ENCODE peak calls at places on chromosomes 16 and 17, in seven cellular contexts. Z, V, O, U, R, A and I are unnamed samples. For H3K4me1, the result is how much of the 10 kb centered on the place peaks cover.

GRCh38 chr17:43548689-43549379 is 2.7 kb upstream of the ETV4 start:
- DNase-seq in R (no peak), V (no peak), A (no peak), O (no peak), Z (no peak), U (no peak), I (no peak)

GRCh38 chr17:43031666-43032065 is 6.6 kb downstream of the RND2 start:
- DNase-seq in U (no peak), A (no peak), O (no peak), Z (no peak), V (no peak), R (no peak), I (no peak)

GRCh38 chr16:24745791-24746190 is 16.3 kb downstream of the TNRC6A start:
- DNase-seq in R (no peak), A (peak), O (no peak), V (no peak), Z (no peak), U (no peak), I (no peak)

GRCh38 chr17:27551701-27552466 is 79.1 kb upstream of the LGALS9 start:
- DNase-seq in A (no peak), Z (no peak), V (no peak), U (no peak), O (no peak), R (peak), I (no peak)

GRCh38 chr17:32281011-32281451 is 15.4 kb downstream of the RHBDL3 start:
- DNase-seq in U (no peak), A (peak), R (no peak), Z (peak), O (peak), V (no peak), I (no peak)

GRCh38 chr16:80682435-80683070 is 121.8 kb downstream of the CDYL2 start:
- DNase-seq in Z (no peak), V (no peak), R (no peak), U (no peak), O (no peak), A (no peak), I (no peak)

GRCh38 chr16:57551057-57551456 is 8.6 kb downstream of the ADGRG5 start:
- DNase-seq in A (no peak), Z (no peak), R (no peak), O (no peak), V (no peak), U (no peak), I (no peak)

GRCh38 chr16:90077757-90078593 is 844 bp upstream of the PRDM7 start:
- DNase-seq in Z (peak), A (peak), V (no peak), O (no peak), U (peak), R (no peak), I (peak)

GRCh38 chr17:79549111-79549915 is 61.5 kb downstream of the RBFOX3 start:
- DNase-seq in V (no peak), R (no peak), U (peak), Z (no peak), A (peak), O (no peak), I (no peak)

GRCh38 chr17:77618173-77618572 is 340.3 kb upstream of the TNRC6C start:
- DNase-seq in U (no peak), R (no peak), V (no peak), Z (no peak), A (no peak), O (no peak), I (no peak)

GRCh38 chr16:11084484-11085024 is 140.2 kb downstream of the CLEC16A start:
- DNase-seq in A (no peak), Z (no peak), O (no peak), U (no peak), V (no peak), R (peak), I (no peak)

GRCh38 chr17:80501739-80502577 is 25.6 kb upstream of the NPTX1 start:
- DNase-seq in U (no peak), V (no peak), O (no peak), A (no peak), R (no peak), Z (no peak), I (peak)

GRCh38 chr17:34166394-34166793 is 88.7 kb upstream of the CCL2 start:
- DNase-seq in U (no peak), O (no peak), V (no peak), R (no peak), Z (no peak), A (no peak), I (no peak)

GRCh38 chr17:57548421-57549385 is 196.4 kb downstream of the CCDC182 start:
- DNase-seq in U (no peak), A (no peak), Z (peak), O (no peak), R (no peak), V (no peak), I (no peak)

GRCh38 chr17:9240659-9241370 is 219.5 kb downstream of the NTN1 start:
- DNase-seq in U (no peak), O (peak), A (peak), V (no peak), R (no peak), Z (peak), I (peak)

GRCh38 chr16:74745926-74746325 is 28.7 kb downstream of the FA2H start:
- DNase-seq in U (no peak), A (no peak), V (no peak), O (no peak), R (no peak), Z (no peak), I (no peak)

GRCh38 chr17:31684901-31685300 is 174.1 kb downstream of the COPRS start:
- DNase-seq in R (no peak), U (no peak), O (no peak), A (no peak), Z (no peak), V (no peak), I (no peak)

GRCh38 chr17:78933025-78933958 is 8.1 kb upstream of the TIMP2 start:
- DNase-seq in Z (peak), U (peak), A (no peak), V (peak), O (no peak), R (peak), I (no peak)

GRCh38 chr16:69064164-69064563 is 41.3 kb upstream of the HAS3 start:
- DNase-seq in O (no peak), V (peak), Z (no peak), A (no peak), U (no peak), R (peak), I (no peak)

GRCh38 chr16:12203780-12204351 is 227.3 kb downstream of the SNX29 start:
- DNase-seq in A (no peak), O (no peak), R (no peak), U (no peak), V (no peak), Z (no peak), I (no peak)

GRCh38 chr17:864315-864714 is 82.2 kb downstream of the MRM3 start:
- DNase-seq in O (no peak), V (no peak), A (no peak), Z (peak), R (no peak), U (peak), I (no peak)

DNA sequence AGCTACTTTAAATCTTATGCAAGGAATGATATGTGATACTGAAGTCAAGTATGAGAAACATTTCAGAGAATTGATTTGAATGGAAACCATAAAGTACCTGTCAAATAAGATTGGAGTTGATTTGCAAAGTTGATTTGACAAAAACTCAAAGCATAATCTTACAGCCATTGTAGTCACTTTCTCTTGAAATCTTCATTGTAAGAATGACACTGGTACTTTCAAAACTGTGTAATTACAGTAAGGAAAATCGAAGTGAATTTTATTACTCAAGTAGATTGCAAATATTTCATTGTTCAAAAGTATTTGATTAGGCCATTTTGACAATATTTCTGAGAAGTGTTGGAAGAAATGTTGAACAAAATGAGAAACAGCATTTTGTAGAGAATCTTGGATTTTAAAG is 3.6 kb downstream of the CPD start:
- DNase-seq in A (no peak), Z (no peak), U (no peak), O (no peak), V (no peak), R (no peak), I (no peak)
- TF ChIP-seq POLR2AphosphoS5 in A (no peak), Z (no peak), U (no peak), O (no peak), V (no peak), R (no peak), I (no peak)

GRCh38 chr17:7886227-7887037 is 2.2 kb upstream of the CHD3 start:
- DNase-seq in Z (peak), A (peak), V (no peak), U (peak), R (no peak), O (peak), I (no peak)

GRCh38 chr17:7883781-7884386 is 4.7 kb upstream of the CHD3 start:
- DNase-seq in R (no peak), V (no peak), U (peak), A (no peak), Z (peak), O (no peak), I (no peak)

GRCh38 chr17:7884581-7885356 is 3.8 kb upstream of the CHD3 start:
- DNase-seq in O (no peak), A (peak), U (peak), R (no peak), V (no peak), Z (no peak), I (no peak)

GRCh38 chr17:7887038-7887481 is 1.5 kb upstream of the CHD3 start:
- DNase-seq in Z (no peak), R (no peak), A (peak), V (no peak), O (no peak), U (no peak), I (no peak)

DNA sequence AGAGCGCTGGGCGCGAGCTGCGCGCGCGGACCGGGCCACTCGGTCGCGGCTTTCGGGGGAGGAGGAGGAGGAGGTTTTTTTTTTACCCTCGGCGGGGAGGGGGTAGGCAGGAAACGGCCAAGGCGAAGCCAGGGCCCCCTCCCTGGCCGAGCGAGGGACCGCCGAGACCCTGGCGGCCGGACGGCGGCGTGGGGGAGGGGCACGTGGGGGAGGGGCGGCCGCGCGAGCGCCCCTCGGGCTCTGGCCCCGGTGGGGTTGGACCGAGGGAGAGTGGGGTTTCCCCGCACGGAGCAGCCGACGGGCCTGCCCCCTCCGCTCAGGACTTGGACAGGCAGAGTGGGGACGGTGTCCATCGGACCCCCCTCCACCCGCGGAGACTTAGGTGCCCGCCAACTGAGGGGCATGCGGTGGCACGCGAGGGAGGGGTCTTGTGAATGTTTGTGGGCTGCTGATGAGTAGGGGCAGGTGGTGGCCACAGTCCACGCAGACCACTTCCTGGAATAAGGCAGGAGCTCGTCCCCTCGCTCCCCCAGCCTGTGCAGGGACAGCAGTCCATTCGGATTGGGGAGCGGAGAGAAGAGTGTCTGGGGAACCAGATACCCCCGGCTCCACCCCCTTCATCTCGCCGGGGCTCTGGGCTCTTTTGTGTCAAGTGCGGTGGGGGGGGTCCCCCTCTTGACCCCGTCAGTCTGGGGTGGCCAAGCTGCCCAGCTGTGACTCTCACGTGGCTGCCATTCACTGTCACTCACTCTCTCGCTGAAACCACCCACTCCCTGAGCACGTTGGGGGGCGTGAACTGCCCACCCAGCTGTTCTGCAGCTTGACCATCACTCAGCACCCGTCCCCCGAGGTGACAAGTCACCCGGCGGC is 3.0 kb upstream of the CHD3 start:
- DNase-seq in O (peak), A (peak), R (no peak), V (no peak), Z (peak), U (peak), I (peak)
- H3K4me1 ChIP-seq in O (under half), A (under half), R (under half), V (under half), Z (under half), U (half or more), I (under half)

GRCh38 chr17:45145035-45145389 is 3.3 kb upstream of the HEXIM1 start:
- DNase-seq in Z (no peak), A (no peak), U (no peak), O (no peak), R (no peak), V (no peak), I (no peak)

GRCh38 chr17:45143101-45143670 is 5.1 kb upstream of the HEXIM1 start:
- DNase-seq in O (no peak), V (no peak), Z (no peak), R (no peak), A (peak), U (no peak), I (no peak)

GRCh38 chr17:45146166-45146565 is 2.1 kb upstream of the HEXIM1 start:
- DNase-seq in O (no peak), V (no peak), Z (no peak), U (no peak), R (no peak), A (no peak), I (no peak)

GRCh38 chr17:45143767-45144198 is 4.5 kb upstream of the HEXIM1 start:
- DNase-seq in V (no peak), R (no peak), A (peak), O (peak), Z (no peak), U (peak), I (peak)

DNA sequence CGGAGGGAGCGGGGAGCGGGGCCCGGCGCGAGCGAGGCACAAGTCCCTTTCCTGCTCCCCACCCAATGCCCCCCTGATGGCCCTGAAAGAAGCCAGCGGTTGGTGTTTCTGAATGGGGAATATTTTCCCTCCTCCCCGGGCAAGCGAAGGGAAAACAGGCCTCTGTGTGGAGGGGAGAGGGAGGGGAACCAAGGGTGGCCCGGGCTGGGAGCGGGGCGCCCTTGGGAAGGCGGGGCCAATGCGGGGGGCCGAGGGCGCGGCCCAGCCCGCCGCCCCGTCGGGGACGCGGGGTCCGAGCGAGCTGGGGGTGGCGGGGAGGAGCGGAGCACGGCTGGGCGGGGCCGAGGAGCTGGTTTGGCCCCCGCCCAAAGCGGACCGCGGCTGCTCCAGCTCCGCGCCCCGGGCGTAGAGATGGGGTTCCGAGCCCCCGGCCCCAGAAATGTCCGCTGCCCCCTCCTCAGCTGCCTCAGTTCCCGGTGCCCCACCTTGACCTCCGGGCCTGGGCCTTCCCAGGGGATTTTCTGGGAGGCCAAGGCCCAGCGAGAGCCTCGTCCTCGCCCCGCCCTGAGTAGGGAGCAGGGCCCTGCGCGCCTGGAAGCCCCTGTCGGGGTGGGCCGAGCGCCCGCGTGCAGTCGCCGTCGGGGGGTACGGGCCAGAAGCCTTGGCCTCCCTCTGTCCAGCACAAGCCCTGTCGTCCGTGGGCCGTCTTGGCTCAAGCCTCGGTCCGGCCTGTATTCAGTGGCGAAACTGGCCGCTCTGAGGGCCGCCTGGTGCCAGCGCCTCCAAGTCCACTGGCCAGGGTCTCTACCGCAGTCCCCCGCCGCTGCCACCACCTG is 3.9 kb upstream of the HEXIM1 start:
- DNase-seq in A (peak), V (no peak), Z (no peak), R (no peak), U (peak), O (peak), I (no peak)
- TF ChIP-seq POLR2AphosphoS5 in A (peak), V (no peak), Z (peak), R (no peak), U (no peak), O (no peak), I (no peak)

DNA sequence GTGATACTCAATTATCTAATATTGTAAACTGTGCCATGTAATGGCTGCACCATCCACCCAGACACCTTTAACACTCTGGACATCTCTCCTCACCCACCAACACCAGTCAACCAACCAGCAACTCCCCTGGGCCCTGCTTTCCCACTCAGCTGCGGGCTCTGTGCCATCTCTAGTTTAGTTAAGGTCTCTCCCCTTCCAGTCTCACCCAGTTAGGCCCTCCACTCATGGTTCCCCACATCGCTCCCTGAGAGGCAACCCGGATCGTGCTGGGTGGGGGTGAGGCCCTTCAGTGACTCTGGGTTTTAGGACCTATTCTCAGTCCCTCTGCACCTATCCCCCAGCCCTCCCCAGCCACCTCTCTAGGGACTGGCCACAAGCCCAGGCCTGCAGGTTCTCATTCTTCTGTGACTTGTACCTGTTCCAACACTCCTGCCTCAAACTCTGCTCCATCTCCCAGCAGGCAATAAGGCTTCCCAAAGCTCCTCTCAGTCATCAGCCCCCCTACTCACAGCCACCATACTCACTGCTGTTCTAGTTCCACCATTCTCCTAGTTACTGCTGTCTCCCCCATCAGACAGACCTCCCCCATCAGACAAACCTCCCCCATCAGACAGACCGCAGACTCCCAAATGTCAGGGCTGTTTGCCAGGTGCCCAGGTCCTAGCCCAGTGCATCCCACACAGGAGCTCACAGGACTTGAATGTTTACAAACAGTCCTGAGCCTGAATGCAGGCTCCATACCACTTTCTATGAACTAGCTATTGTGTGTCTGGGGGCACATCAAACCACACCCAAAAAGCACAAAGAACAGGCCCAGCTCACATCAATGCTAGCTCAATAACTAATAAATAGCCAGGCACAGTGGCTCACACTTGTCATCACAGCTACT is 2.6 kb downstream of the TK2 start:
- DNase-seq in R (no peak), O (no peak), Z (no peak), U (no peak), A (no peak), V (no peak), I (no peak)
- H3K4me1 ChIP-seq in R (under half), O (under half), Z (under half), U (under half), A (under half), V (under half), I (under half)

GRCh38 chr16:22206847-22207714 is 1.0 kb downstream of the EEF2K start:
- DNase-seq in R (no peak), O (peak), U (peak), V (no peak), A (peak), Z (peak), I (peak)
- TF ChIP-seq POLR2AphosphoS5 in R (no peak), O (peak), U (no peak), V (no peak), A (no peak), Z (peak), I (no peak)

GRCh38 chr17:72598705-72599104 is 477.9 kb downstream of the SOX9 start:
- DNase-seq in U (no peak), Z (no peak), V (no peak), R (no peak), O (no peak), A (no peak), I (no peak)
- H3K4me1 ChIP-seq in U (under half), Z (under half), V (under half), R (under half), O (under half), A (under half), I (under half)

DNA sequence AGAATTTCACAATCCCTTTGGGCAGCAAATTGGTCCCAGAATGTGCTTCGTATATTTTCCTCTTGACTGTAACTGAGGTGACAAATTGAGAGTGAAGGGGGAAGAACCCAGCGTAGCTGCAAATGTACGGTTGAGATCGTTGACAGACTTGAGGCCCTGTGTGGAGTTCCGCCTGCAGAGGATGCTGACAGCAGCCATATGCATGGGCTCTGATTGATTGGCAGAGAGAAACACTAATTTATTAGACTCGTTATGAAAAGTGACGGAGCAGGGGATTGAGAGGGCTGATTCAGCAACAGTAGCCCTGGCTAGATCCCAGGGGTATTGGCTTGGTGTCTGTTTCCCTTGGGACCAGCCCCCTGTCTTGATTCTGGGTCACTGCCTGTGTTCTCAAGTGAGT is 930.1 kb upstream of the EEF2KMT start:
- DNase-seq in U (no peak), V (no peak), R (no peak), A (no peak), Z (no peak), O (no peak), I (no peak)
- TF ChIP-seq POLR2AphosphoS5 in U (no peak), V (no peak), R (no peak), A (no peak), Z (no peak), O (no peak), I (no peak)